ENCODE peak calls at places on chromosomes 2 and 18, in eight cellular contexts. Z, B, F, Y, A, W, C and K are unnamed samples.
A peak's percentile ranks its signal among the peaks of the same experiment; 100 is the strongest.

GRCh38 chr2:73925033-73925704 is 1.5 kb upstream of the DGUOK start:
- DNase-seq in Z (no peak), B (no peak), F (no peak), Y (no peak), A (no peak), W (no peak), C (no peak), K (no peak)

GRCh38 chr18:22165049-22165602 is 4.3 kb upstream of the GATA6 start:
- DNase-seq in Z (no peak), B (no peak), F (peak; percentile 48), Y (no peak), A (no peak), W (no peak), C (no peak), K (no peak)

GRCh38 chr18:64103979-64104378 is 44.9 kb downstream of the LINC00305 start:
- DNase-seq in Z (no peak), B (peak; percentile 42), F (no peak), Y (no peak), A (no peak), W (no peak), C (no peak), K (no peak)

GRCh38 chr2:206203331-206203730 is 43.6 kb downstream of the EEF1B2 start:
- DNase-seq in Z (no peak), B (peak; percentile 69), F (no peak), Y (no peak), A (no peak), W (no peak), C (no peak), K (no peak)

GRCh38 chr2:239369631-239370161 is 31.1 kb downstream of the HDAC4 start:
- DNase-seq in Z (peak; percentile 28), B (peak; percentile 27), F (no peak), Y (peak; percentile 71), A (peak; percentile 64), W (no peak), C (no peak), K (no peak)

GRCh38 chr18:45688834-45689233 is 35.1 kb upstream of the SLC14A1 start:
- DNase-seq in Z (no peak), B (no peak), F (no peak), Y (no peak), A (peak; percentile 51), W (no peak), C (no peak), K (no peak)

GRCh38 chr2:241546771-241547498 is 11.6 kb upstream of the BOK start:
- DNase-seq in Z (no peak), B (peak; percentile 40), F (no peak), Y (peak; percentile 46), A (no peak), W (no peak), C (peak; percentile 93), K (no peak)

GRCh38 chr2:202704248-202704647 is 69.5 kb downstream of the FAM117B start:
- DNase-seq in Z (no peak), B (no peak), F (no peak), Y (no peak), A (no peak), W (no peak), C (no peak), K (no peak)

GRCh38 chr2:164903944-164904343 is 51.4 kb downstream of the SLC38A11 start:
- DNase-seq in Z (no peak), B (peak; percentile 25), F (no peak), Y (no peak), A (no peak), W (no peak), C (no peak), K (no peak)

GRCh38 chr2:159614534-159615186 is 1.7 kb downstream of the BAZ2B start:
- DNase-seq in Z (no peak), B (peak; percentile 61), F (no peak), Y (no peak), A (no peak), W (no peak), C (peak; percentile 67), K (no peak)

GRCh38 chr2:218149865-218150264 is 16.9 kb downstream of the CXCR1 start:
- DNase-seq in Z (no peak), B (no peak), F (no peak), Y (no peak), A (no peak), W (no peak), C (no peak), K (no peak)

GRCh38 chr18:901769-902168 is 2.9 kb upstream of the ADCYAP1 start:
- DNase-seq in Z (no peak), B (no peak), F (no peak), Y (no peak), A (no peak), W (no peak), C (no peak), K (no peak)

GRCh38 chr18:903703-904102 is 968 bp upstream of the ADCYAP1 start:
- DNase-seq in Z (no peak), B (peak; percentile 66), F (no peak), Y (peak; percentile 65), A (no peak), W (peak; percentile 41), C (peak; percentile 10), K (peak; percentile 1)

GRCh38 chr18:904135-905090 is at the start of gene ADCYAP1:
- DNase-seq in Z (no peak), B (no peak), F (no peak), Y (no peak), A (no peak), W (no peak), C (no peak), K (no peak)

GRCh38 chr18:905307-905947 is 756 bp downstream of the ADCYAP1 start:
- DNase-seq in Z (no peak), B (no peak), F (no peak), Y (no peak), A (no peak), W (no peak), C (no peak), K (no peak)

DNA sequence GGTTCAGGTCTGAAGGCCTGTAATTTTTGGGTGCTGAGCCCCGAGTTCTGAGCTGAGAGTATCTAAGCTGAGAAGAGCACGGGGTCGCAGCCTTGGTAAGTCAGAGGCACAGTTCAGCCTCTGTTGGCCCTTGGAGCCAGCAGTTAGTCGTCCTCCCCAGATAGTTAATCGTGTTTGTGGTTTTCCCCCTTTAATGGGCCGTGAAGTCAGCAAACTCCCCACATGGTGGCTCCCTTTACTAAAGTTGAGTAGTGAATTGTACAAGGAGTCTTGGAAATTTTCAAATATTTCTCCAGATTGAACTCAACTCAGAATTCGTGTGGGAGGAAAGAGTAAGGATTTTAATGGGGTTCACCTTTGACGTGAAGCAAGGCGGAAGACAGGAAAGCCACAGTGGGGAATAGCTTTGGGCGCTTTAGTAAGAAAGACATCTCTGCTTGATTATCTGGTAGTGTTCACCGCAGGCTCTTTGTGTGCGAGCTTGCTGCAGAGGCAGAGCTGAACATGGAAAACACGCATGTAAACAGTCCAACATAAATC is 2.4 kb upstream of the ADCYAP1 start:
- DNase-seq in Z (no peak), B (no peak), F (no peak), Y (no peak), A (no peak), W (no peak), C (no peak), K (no peak)
- H3K27me3 ChIP-seq in Z (peaks cover 63% of the 10 kb centered on the region), B (peaks cover 33% of the 10 kb centered on the region), F (no peaks in the 10 kb centered on the region), Y (no peaks in the 10 kb centered on the region), A (peaks cover 78% of the 10 kb centered on the region), W (peaks cover 99% of the 10 kb centered on the region), C (peaks cover 36% of the 10 kb centered on the region), K (peaks cover 46% of the 10 kb centered on the region)

GRCh38 chr2:95215018-95215612 is 7.8 kb downstream of the ZNF892 start:
- DNase-seq in Z (no peak), B (no peak), F (no peak), Y (no peak), A (no peak), W (no peak), C (no peak), K (no peak)

DNA sequence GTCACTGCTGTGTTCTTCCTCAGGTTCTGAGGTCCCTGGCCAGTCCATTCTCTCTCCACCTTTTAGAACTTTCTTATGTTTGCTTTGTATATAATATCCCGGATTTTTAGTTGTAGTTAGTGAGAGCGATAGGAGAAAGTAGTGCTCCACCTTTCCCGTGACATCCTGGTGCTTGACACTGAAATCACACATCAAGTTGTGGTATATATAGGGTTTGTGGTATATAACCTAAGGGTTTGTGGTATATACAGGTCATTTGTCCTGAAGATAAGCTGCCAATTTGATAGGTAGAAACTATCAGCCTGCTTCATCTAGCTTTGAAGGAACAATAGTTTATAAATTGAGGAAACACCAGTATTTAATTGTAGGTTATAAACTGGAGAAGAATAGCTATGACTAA is 13.1 kb downstream of the ZNF892 start:
- DNase-seq in Z (no peak), B (no peak), F (no peak), Y (no peak), A (no peak), W (no peak), C (no peak), K (no peak)
- H3K9me3 ChIP-seq in Z (peaks cover 28% of the 10 kb centered on the region), B (peaks cover 14% of the 10 kb centered on the region), F (peaks cover 7% of the 10 kb centered on the region), Y (peaks cover 24% of the 10 kb centered on the region), A (peaks cover 96% of the 10 kb centered on the region), W (peaks cover 100% of the 10 kb centered on the region), C (peaks cover 50% of the 10 kb centered on the region), K (peaks cover 35% of the 10 kb centered on the region)

GRCh38 chr18:76493213-76494107 is 1.6 kb downstream of the ZNF516 start:
- DNase-seq in Z (no peak), B (peak; percentile 14), F (peak; percentile 57), Y (no peak), A (no peak), W (no peak), C (peak; percentile 72), K (no peak)

GRCh38 chr18:76492669-76493212 is 2.3 kb downstream of the ZNF516 start:
- DNase-seq in Z (peak; percentile 98), B (peak; percentile 73), F (peak; percentile 100), Y (peak; percentile 100), A (peak; percentile 99), W (peak; percentile 100), C (peak; percentile 99), K (peak; percentile 87)

GRCh38 chr18:76494541-76495403 is at the start of gene ZNF516:
- DNase-seq in Z (no peak), B (no peak), F (peak; percentile 75), Y (peak; percentile 66), A (no peak), W (peak; percentile 46), C (peak; percentile 34), K (no peak)

GRCh38 chr18:76495435-76496199 is 575 bp upstream of the ZNF516 start:
- DNase-seq in Z (no peak), B (no peak), F (peak; percentile 69), Y (peak; percentile 78), A (no peak), W (no peak), C (peak; percentile 65), K (no peak)

GRCh38 chr18:76494181-76494540 is 881 bp downstream of the ZNF516 start:
- DNase-seq in Z (no peak), B (no peak), F (peak; percentile 74), Y (peak; percentile 65), A (no peak), W (no peak), C (peak; percentile 43), K (no peak)
- H3K27me3 ChIP-seq in Z (no peaks in the 10 kb centered on the region), B (peaks cover 5% of the 10 kb centered on the region), F (no peaks in the 10 kb centered on the region), Y (no peaks in the 10 kb centered on the region), A (peaks cover 13% of the 10 kb centered on the region), W (no peaks in the 10 kb centered on the region), C (no peaks in the 10 kb centered on the region), K (no peaks in the 10 kb centered on the region)

GRCh38 chr2:89781962-89782361 is 1090.5 kb downstream of the RPIA start:
- DNase-seq in Z (no peak), B (no peak), F (no peak), Y (no peak), A (no peak), W (no peak), C (no peak), K (no peak)
- H3K9me3 ChIP-seq in Z (peaks cover 30% of the 10 kb centered on the region), B (no peaks in the 10 kb centered on the region), F (no peaks in the 10 kb centered on the region), Y (peaks cover 2% of the 10 kb centered on the region), A (peaks cover 66% of the 10 kb centered on the region), W (peaks cover 98% of the 10 kb centered on the region), C (peaks cover 47% of the 10 kb centered on the region), K (peaks cover 20% of the 10 kb centered on the region)